ENCODE peak calls at places on chromosomes 7 and 10, in five cellular contexts. E, W, B, H and V are unnamed samples.

GRCh38 chr7:23012797-23013714 is 874 bp downstream of the HYCC1 start:
- DNase-seq in E (peak), W (peak), B (no peak), H (peak), V (no peak)

GRCh38 chr10:13758302-13758701 is 171.5 kb downstream of the PRPF18 start:
- DNase-seq in E (no peak), W (no peak), B (no peak), H (no peak), V (no peak)

GRCh38 chr10:118701529-118702323 is 53.0 kb downstream of the CACUL1 start:
- DNase-seq in E (no peak), W (no peak), B (peak), H (no peak), V (no peak)

GRCh38 chr7:149736478-149737360 is 36.7 kb downstream of the ZNF467 start:
- DNase-seq in E (no peak), W (no peak), B (no peak), H (peak), V (no peak)

GRCh38 chr7:67692425-67692824 is 695.8 kb downstream of the TYW1 start:
- DNase-seq in E (no peak), W (no peak), B (no peak), H (no peak), V (no peak)

GRCh38 chr7:158355456-158356065 is 232.1 kb downstream of the PTPRN2 start:
- DNase-seq in E (no peak), W (peak), B (no peak), H (peak), V (peak)

GRCh38 chr10:122461367-122461728 is at the start of gene HTRA1:
- DNase-seq in E (peak), W (no peak), B (no peak), H (no peak), V (no peak)

GRCh38 chr10:74171625-74172024 is 20.6 kb downstream of the ADK start:
- DNase-seq in E (no peak), W (no peak), B (no peak), H (no peak), V (no peak)

GRCh38 chr10:47046321-47047126 is 135.3 kb downstream of the PTPN20 start:
- DNase-seq in E (no peak), W (no peak), B (no peak), H (no peak), V (no peak)

GRCh38 chr7:64504581-64505120 is 58.2 kb downstream of the ZNF680 start:
- DNase-seq in E (no peak), W (no peak), B (no peak), H (no peak), V (no peak)

GRCh38 chr10:116437076-116437692 is 9.5 kb downstream of the PNLIPRP3 start:
- DNase-seq in E (no peak), W (no peak), B (no peak), H (no peak), V (no peak)

GRCh38 chr10:68721673-68721963 is 579 bp downstream of the CCAR1 start:
- DNase-seq in E (no peak), W (no peak), B (no peak), H (no peak), V (no peak)

GRCh38 chr10:77456414-77456813 is 181.2 kb downstream of the KCNMA1 start:
- DNase-seq in E (no peak), W (no peak), B (no peak), H (no peak), V (no peak)

GRCh38 chr10:48634198-48634983 is 29.5 kb upstream of the ARHGAP22 start:
- DNase-seq in E (no peak), W (no peak), B (peak), H (no peak), V (no peak)

GRCh38 chr10:27783660-27784059 is 38.0 kb upstream of the MKX start:
- DNase-seq in E (peak), W (peak), B (no peak), H (no peak), V (no peak)
- TF ChIP-seq HDAC2 in E (no peak), W (no peak), B (no peak), H (no peak), V (no peak)

GRCh38 chr7:39404910-39405309 is 161.3 kb upstream of the YAE1 start:
- DNase-seq in E (no peak), W (no peak), B (no peak), H (no peak), V (no peak)

GRCh38 chr7:39405591-39405990 is 160.6 kb upstream of the YAE1 start:
- DNase-seq in E (no peak), W (no peak), B (no peak), H (no peak), V (no peak)

GRCh38 chr7:39399458-39399857 is 166.7 kb upstream of the YAE1 start:
- DNase-seq in E (no peak), W (no peak), B (no peak), H (no peak), V (no peak)

GRCh38 chr7:39399976-39400375 is 166.2 kb upstream of the YAE1 start:
- DNase-seq in E (no peak), W (no peak), B (no peak), H (no peak), V (no peak)

GRCh38 chr7:39400836-39401235 is 165.4 kb upstream of the YAE1 start:
- DNase-seq in E (no peak), W (no peak), B (no peak), H (no peak), V (no peak)
- TF ChIP-seq CTCF in E (no peak), W (no peak), B (no peak), H (no peak), V (no peak)

GRCh38 chr10:31706464-31706863 is 222.2 kb downstream of the ARHGAP12 start:
- DNase-seq in E (no peak), W (no peak), B (no peak), H (no peak), V (no peak)
- TF ChIP-seq HDAC2 in E (no peak), W (no peak), B (no peak), H (no peak), V (no peak)

GRCh38 chr10:102615361-102615760 is 28.9 kb upstream of the TRIM8 start:
- DNase-seq in E (no peak), W (no peak), B (no peak), H (peak), V (peak)
- TF ChIP-seq CTCF in E (no peak), W (peak), B (peak), H (peak), V (peak)

GRCh38 chr7:134737561-134738353 is 41.7 kb upstream of the CALD1 start:
- DNase-seq in E (no peak), W (no peak), B (peak), H (no peak), V (no peak)
- TF ChIP-seq HDAC2 in E (no peak), W (no peak), B (no peak), H (no peak), V (no peak)

DNA sequence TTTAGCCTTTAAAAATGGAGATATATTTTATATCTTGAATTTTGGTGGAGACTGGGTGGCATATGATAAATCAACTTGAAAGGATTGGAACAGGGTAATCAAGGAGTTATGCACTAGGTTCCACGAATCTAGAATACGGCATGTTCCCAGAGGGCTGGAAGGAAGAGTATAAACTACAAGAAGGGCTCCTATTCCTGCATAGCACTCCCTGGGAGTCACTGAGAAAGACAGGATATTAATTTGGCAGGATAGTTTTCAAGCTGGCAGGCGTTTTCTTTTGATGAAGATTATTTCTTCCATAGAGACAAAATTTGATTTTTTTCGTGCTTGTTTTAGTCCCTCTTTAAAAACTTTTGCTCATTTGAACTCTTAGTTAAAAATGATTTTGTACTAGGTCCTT is 119.7 kb downstream of the VWC2 start:
- DNase-seq in E (no peak), W (no peak), B (no peak), H (no peak), V (no peak)
- TF ChIP-seq CTCF in E (no peak), W (no peak), B (no peak), H (no peak), V (no peak)

DNA sequence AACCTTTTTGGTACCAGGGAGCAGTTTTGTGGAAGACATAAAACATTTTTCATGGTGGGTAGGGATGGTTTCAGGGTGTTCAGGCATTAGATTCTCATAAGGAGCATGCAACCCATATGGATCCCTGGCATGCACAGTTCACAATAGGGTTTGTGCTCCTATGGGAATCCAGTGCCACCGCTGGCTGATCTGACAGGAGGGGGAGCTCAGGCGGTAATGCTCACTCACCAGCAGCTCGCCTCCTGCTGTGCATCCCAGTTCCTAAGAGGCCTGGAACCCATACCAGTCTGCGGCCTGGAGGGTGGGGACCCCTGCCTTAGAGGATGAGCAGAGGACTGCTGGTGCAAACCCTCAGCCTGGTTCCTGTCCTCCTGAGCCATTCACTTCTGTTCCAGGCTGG is 561.7 kb downstream of the SDK1 start:
- DNase-seq in E (no peak), W (no peak), B (no peak), H (no peak), V (no peak)
- TF ChIP-seq HDAC2 in E (no peak), W (no peak), B (no peak), H (no peak), V (no peak)

DNA sequence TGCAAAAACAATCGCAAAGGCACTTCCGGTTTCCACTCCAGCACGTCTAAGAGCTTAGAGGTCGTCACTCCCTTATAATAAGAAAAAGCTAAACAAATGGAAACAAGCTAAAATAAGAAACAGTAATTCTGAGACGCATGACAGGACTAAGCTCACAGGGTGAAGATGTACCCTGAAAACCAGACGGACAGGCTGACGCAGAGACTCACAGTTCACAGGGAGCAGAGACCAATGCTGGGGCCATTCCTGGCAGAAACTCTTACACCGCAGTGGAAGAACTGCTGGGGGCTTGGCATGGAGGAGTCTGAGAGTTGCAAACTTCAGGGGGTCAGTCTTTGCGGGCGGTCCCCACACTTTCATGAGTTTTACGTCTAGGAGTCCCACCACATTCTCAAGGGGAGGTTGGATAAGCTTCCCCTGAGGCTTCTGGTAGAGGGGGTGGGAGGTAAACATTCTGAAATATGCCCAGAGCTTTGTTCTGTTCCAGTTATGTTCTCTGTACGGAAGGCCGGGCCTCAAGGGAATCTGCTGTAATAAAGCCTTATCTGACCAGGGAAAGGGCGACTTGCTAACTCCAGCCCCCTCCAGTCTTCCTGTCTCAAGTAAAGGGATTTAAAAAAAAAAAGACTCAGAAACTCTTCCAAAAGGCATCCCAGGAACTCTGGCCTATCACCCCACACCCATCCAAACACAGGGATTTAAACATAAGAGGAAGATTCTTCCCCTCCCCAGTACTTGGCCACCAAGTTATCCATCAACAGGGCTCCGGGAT is 47.8 kb downstream of the BRI3 start:
- DNase-seq in E (no peak), W (no peak), B (no peak), H (no peak), V (no peak)
- TF ChIP-seq CTCF in E (no peak), W (no peak), B (no peak), H (no peak), V (no peak)

GRCh38 chr10:29186221-29186620 is 102.6 kb upstream of the LYZL1 start:
- DNase-seq in E (no peak), W (no peak), B (no peak), H (no peak), V (no peak)
- TF ChIP-seq HDAC2 in E (no peak), W (no peak), B (no peak), H (no peak), V (no peak)